ENCODE peak calls at places on chromosomes 7 and 10, in six cellular contexts. D, S, X, Q, M and E are unnamed samples.

GRCh38 chr10:4183761-4184261 is 398.8 kb upstream of the KLF6 start:
- DNase-seq in D (no peak), S (no peak), X (no peak), Q (no peak), M (no peak), E (no peak)

GRCh38 chr10:122154733-122155366 is 116.2 kb upstream of the BTBD16 start:
- DNase-seq in D (no peak), S (no peak), X (no peak), Q (peak; percentile 65), M (peak; percentile 67), E (peak; percentile 74)

GRCh38 chr10:55979203-55979602 is 381.9 kb downstream of the ZWINT start:
- DNase-seq in D (no peak), S (no peak), X (no peak), Q (peak; percentile 14), M (no peak), E (no peak)

GRCh38 chr7:74061840-74062539 is 21.6 kb upstream of the LIMK1 start:
- DNase-seq in D (no peak), S (peak; percentile 94), X (no peak), Q (peak; percentile 73), M (peak; percentile 82), E (peak; percentile 93)

GRCh38 chr10:73644015-73644743 is 2.9 kb upstream of the MYOZ1 start:
- DNase-seq in D (peak; percentile 77), S (peak; percentile 58), X (no peak), Q (peak; percentile 80), M (peak; percentile 76), E (peak; percentile 76)

GRCh38 chr7:926061-927030 is 28.1 kb downstream of the ADAP1 start:
- DNase-seq in D (no peak), S (no peak), X (no peak), Q (peak; percentile 4), M (no peak), E (no peak)

GRCh38 chr10:132644544-132645530 is 107.2 kb downstream of the INPP5A start:
- DNase-seq in D (no peak), S (no peak), X (no peak), Q (no peak), M (no peak), E (no peak)

GRCh38 chr7:40884226-40884625 is 749.4 kb downstream of the SUGCT start:
- DNase-seq in D (no peak), S (no peak), X (no peak), Q (no peak), M (no peak), E (no peak)

GRCh38 chr7:28754027-28754426 is 204.1 kb downstream of the TRIL start:
- DNase-seq in D (no peak), S (no peak), X (no peak), Q (peak; percentile 25), M (peak; percentile 34), E (no peak)

GRCh38 chr7:20350518-20350951 is 19.8 kb downstream of the ITGB8 start:
- DNase-seq in D (peak; percentile 11), S (no peak), X (no peak), Q (no peak), M (peak; percentile 24), E (no peak)

GRCh38 chr10:90674927-90675326 is 182.9 kb downstream of the HTR7 start:
- DNase-seq in D (no peak), S (no peak), X (no peak), Q (no peak), M (no peak), E (peak; percentile 27)

GRCh38 chr7:101990811-101991418 is 173.5 kb downstream of the CUX1 start:
- DNase-seq in D (no peak), S (no peak), X (no peak), Q (no peak), M (no peak), E (no peak)

GRCh38 chr10:122689146-122689807 is 10.4 kb downstream of the C10orf120 start:
- DNase-seq in D (no peak), S (no peak), X (no peak), Q (no peak), M (no peak), E (no peak)

GRCh38 chr7:99473315-99473596 is 566 bp downstream of the ZNF789 start:
- DNase-seq in D (peak; percentile 46), S (peak; percentile 67), X (no peak), Q (peak; percentile 81), M (no peak), E (peak; percentile 84)

GRCh38 chr7:113404245-113404644 is 285.9 kb upstream of the SMIM30 start:
- DNase-seq in D (peak; percentile 46), S (peak; percentile 12), X (no peak), Q (peak; percentile 52), M (no peak), E (no peak)

GRCh38 chr10:21293518-21294356 is 231.7 kb downstream of the SKIDA1 start:
- DNase-seq in D (no peak), S (peak; percentile 55), X (no peak), Q (no peak), M (no peak), E (no peak)

GRCh38 chr10:29761916-29762315 is 127.1 kb upstream of the SVIL start:
- DNase-seq in D (no peak), S (no peak), X (no peak), Q (no peak), M (no peak), E (no peak)

GRCh38 chr7:111030358-111030735 is 60.6 kb upstream of the LRRN3 start:
- DNase-seq in D (no peak), S (no peak), X (no peak), Q (no peak), M (no peak), E (no peak)

GRCh38 chr7:156751319-156751718 is 110.7 kb downstream of the RNF32 start:
- DNase-seq in D (no peak), S (no peak), X (no peak), Q (no peak), M (peak; percentile 3), E (peak; percentile 7)

GRCh38 chr7:22759721-22760120 is 32.7 kb downstream of the IL6 start:
- DNase-seq in D (no peak), S (no peak), X (no peak), Q (no peak), M (no peak), E (no peak)

GRCh38 chr10:14293516-14293915 is 37.2 kb downstream of the FRMD4A start:
- DNase-seq in D (no peak), S (no peak), X (no peak), Q (no peak), M (no peak), E (no peak)

GRCh38 chr7:45221896-45222604 is 64.5 kb downstream of the RAMP3 start:
- DNase-seq in D (no peak), S (no peak), X (no peak), Q (no peak), M (no peak), E (no peak)